ENCODE peak calls at places on chromosomes 12 and 14, in five cellular contexts. U is lower lobe of right lung, E is tibial artery, W is A673, B is upper lobe of right lung. T is an unnamed sample. For H3K36me3, the result is how much of the 10 kb centered on the place peaks cover.

GRCh38 chr12:6891637-6892036 is 13.0 kb upstream of the LRRC23 start:
- DNase-seq in W (no peak), U (no peak), E (no peak), B (no peak), T (no peak)

GRCh38 chr14:74015178-74015577 is 3.9 kb downstream of the ENTPD5 start:
- DNase-seq in B (no peak), W (no peak), U (no peak), E (no peak), T (no peak)

GRCh38 chr14:104119119-104119699 is 19.2 kb upstream of the KIF26A start:
- DNase-seq in U (no peak), E (peak), B (peak), W (no peak), T (peak)

GRCh38 chr12:31796270-31796951 is 67.6 kb upstream of the AMN1 start:
- DNase-seq in W (no peak), B (no peak), U (no peak), E (no peak), T (no peak)

GRCh38 chr14:22598896-22599244 is 770 bp downstream of the ABHD4 start:
- DNase-seq in B (no peak), W (peak), U (no peak), E (peak), T (peak)

GRCh38 chr12:54624316-54625279 is 10.1 kb downstream of the LACRT start:
- DNase-seq in B (no peak), W (peak), E (no peak), U (no peak), T (no peak)

GRCh38 chr12:67508830-67509229 is 139.7 kb upstream of the DYRK2 start:
- DNase-seq in W (no peak), U (no peak), E (no peak), B (no peak), T (no peak)

GRCh38 chr12:55974308-55974724 is 438 bp downstream of the RAB5B start:
- DNase-seq in B (peak), U (peak), E (no peak), W (peak), T (peak)

GRCh38 chr12:127628655-127629054 is 638.3 kb upstream of the TMEM132C start:
- DNase-seq in B (no peak), E (no peak), W (peak), U (no peak), T (no peak)

GRCh38 chr14:100815478-100816285 is 10.2 kb upstream of the MEG3 start:
- DNase-seq in U (no peak), W (no peak), E (no peak), B (no peak), T (no peak)

GRCh38 chr12:32036477-32037263 is 70.0 kb upstream of the BICD1 start:
- DNase-seq in E (no peak), B (no peak), U (no peak), W (no peak), T (peak)

GRCh38 chr12:93824514-93825500 is 147.6 kb downstream of the CRADD start:
- DNase-seq in B (no peak), W (no peak), U (no peak), E (no peak), T (no peak)

GRCh38 chr12:80895240-80895639 is 42.5 kb downstream of the LIN7A start:
- DNase-seq in W (no peak), B (no peak), E (no peak), U (no peak), T (no peak)

GRCh38 chr12:75706786-75707605 is 195.6 kb upstream of the KRR1 start:
- DNase-seq in E (no peak), W (peak), B (no peak), U (no peak), T (no peak)

GRCh38 chr14:59360923-59361794 is 104.0 kb downstream of the GPR135 start:
- DNase-seq in E (peak), B (peak), W (peak), U (peak), T (peak)

GRCh38 chr12:107079172-107080011 is 14.0 kb downstream of the CRY1 start:
- DNase-seq in E (no peak), B (no peak), U (no peak), W (peak), T (peak)

GRCh38 chr14:61178226-61179060 is 102.7 kb downstream of the TMEM30B start:
- DNase-seq in E (peak), W (peak), U (no peak), B (no peak), T (no peak)

GRCh38 chr14:36293824-36294223 is 26.6 kb downstream of the MBIP start:
- DNase-seq in E (no peak), W (no peak), B (no peak), U (no peak), T (no peak)

GRCh38 chr12:107568718-107569117 is 116.9 kb upstream of the PWP1 start:
- DNase-seq in E (no peak), B (no peak), W (no peak), U (no peak), T (no peak)

GRCh38 chr12:122861586-122861970 is 26.3 kb downstream of the HIP1R start:
- DNase-seq in U (no peak), E (no peak), B (peak), W (no peak), T (no peak)

GRCh38 chr14:85963486-85963885 is 433.5 kb downstream of the FLRT2 start:
- DNase-seq in W (no peak), E (no peak), U (no peak), B (no peak), T (no peak)

GRCh38 chr12:82517808-82518207 is 159.5 kb downstream of the METTL25 start:
- DNase-seq in B (no peak), W (no peak), E (no peak), U (no peak), T (peak)

GRCh38 chr12:71536939-71537622 is 97.5 kb downstream of the LGR5 start:
- DNase-seq in E (no peak), B (no peak), U (no peak), W (no peak), T (peak)

GRCh38 chr12:57214398-57214781 is 2.2 kb upstream of the NXPH4 start:
- DNase-seq in E (peak), B (no peak), W (peak), U (no peak), T (peak)
- H3K4me3 ChIP-seq in E (no peak), B (no peak), W (no peak), U (no peak), T (no peak)

GRCh38 chr14:92941531-92941930 is 18.6 kb downstream of the CHGA start:
- DNase-seq in W (no peak), U (no peak), E (no peak), B (no peak), T (no peak)
- H3K36me3 ChIP-seq in W (under half), U (half or more), E (half or more), B (under half), T (under half)

GRCh38 chr12:49961111-49961922 is at the start of gene AQP5:
- DNase-seq in U (no peak), E (no peak), B (no peak), W (no peak), T (no peak)

GRCh38 chr12:49962861-49963765 is 1.4 kb downstream of the AQP5 start:
- DNase-seq in W (peak), E (peak), B (peak), U (peak), T (no peak)

GRCh38 chr12:49961993-49962764 is 507 bp downstream of the AQP5 start:
- DNase-seq in U (no peak), B (no peak), E (no peak), W (no peak), T (no peak)

GRCh38 chr12:49959570-49960473 is 1.9 kb upstream of the AQP5 start:
- DNase-seq in U (peak), W (no peak), E (no peak), B (peak), T (no peak)

DNA sequence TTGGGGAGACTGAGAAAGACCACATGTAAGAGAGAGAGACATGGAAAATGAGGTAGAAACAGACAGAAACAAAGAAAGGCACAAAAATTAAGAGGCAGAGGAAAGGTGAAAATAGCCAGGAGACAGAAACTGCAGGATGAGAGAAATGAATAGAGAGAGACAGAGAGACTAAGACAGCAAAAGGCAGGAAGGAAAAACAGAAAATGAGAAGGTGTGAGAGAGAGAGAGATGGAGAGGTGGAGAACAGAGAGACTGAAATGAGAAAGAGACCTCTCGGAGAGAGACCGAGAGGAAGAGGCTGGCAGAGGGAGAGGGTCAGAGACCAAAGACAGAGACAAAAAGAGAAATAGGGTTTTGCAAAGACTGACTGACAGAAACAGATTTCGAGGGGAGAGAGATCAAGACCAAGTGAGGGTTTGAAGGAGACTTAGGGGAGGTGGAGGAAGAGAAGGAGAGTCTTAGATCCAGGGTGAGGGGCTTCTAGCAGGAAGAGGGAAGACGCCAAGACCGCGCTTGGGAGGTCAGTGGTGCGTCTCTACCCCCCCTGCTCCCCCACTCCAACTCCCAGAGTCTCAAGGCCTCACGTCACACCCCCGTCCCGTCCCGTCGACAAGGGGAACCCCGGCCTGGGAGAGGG is 1.1 kb upstream of the AQP5 start:
- DNase-seq in U (no peak), E (no peak), W (no peak), B (no peak), T (no peak)
- H3K4me3 ChIP-seq in U (no peak), E (no peak), W (no peak), B (no peak), T (no peak)

GRCh38 chr12:131737485-131737827 is 26.6 kb downstream of the SFSWAP start:
- DNase-seq in B (no peak), W (no peak), U (no peak), E (no peak), T (no peak)

GRCh38 chr12:131736807-131737484 is 26.1 kb downstream of the SFSWAP start:
- DNase-seq in W (no peak), E (no peak), U (peak), B (peak), T (peak)

GRCh38 chr12:131735863-131736806 is 25.2 kb downstream of the SFSWAP start:
- DNase-seq in W (no peak), E (no peak), B (no peak), U (no peak), T (no peak)

GRCh38 chr12:131740626-131741025 is 29.7 kb downstream of the SFSWAP start:
- DNase-seq in W (no peak), B (no peak), E (no peak), U (no peak), T (no peak)

GRCh38 chr12:131738196-131738595 is 27.3 kb downstream of the SFSWAP start:
- DNase-seq in U (no peak), W (no peak), E (no peak), B (no peak), T (no peak)
- H3K36me3 ChIP-seq in U (half or more), W (half or more), E (half or more), B (half or more), T (under half)

T was measured in Caco-2.